ENCODE peak calls at places on chromosome 12, in five cellular contexts. D is Panc1, O is PC-9, K is OCI-LY7, X is heart right ventricle. L is an unnamed sample.

GRCh38 chr12:52526511-52526951 is 6.3 kb upstream of the KRT5 start:
- DNase-seq in O (no peak), D (no peak), K (no peak), X (no peak), L (no peak)

GRCh38 chr12:130981947-130982346 is 28.2 kb downstream of the ADGRD1 start:
- DNase-seq in X (no peak), O (no peak), D (no peak), K (no peak), L (no peak)

GRCh38 chr12:57984629-57985151 is 43.3 kb downstream of the ATP23 start:
- DNase-seq in X (no peak), K (no peak), O (no peak), D (no peak), L (no peak)

GRCh38 chr12:119868992-119869391 is 8.1 kb downstream of the CIT start:
- DNase-seq in X (no peak), D (no peak), K (no peak), O (no peak), L (no peak)

GRCh38 chr12:12327802-12328201 is 22.2 kb downstream of the MANSC1 start:
- DNase-seq in O (no peak), K (peak; percentile 83), X (peak; percentile 34), D (no peak), L (no peak)

GRCh38 chr12:42094277-42094676 is 50.4 kb downstream of the GXYLT1 start:
- DNase-seq in X (no peak), O (peak; percentile 27), D (no peak), K (no peak), L (no peak)

GRCh38 chr12:18153826-18154225 is 63.8 kb upstream of the RERGL start:
- DNase-seq in X (no peak), K (no peak), O (no peak), D (no peak), L (no peak)

GRCh38 chr12:74235342-74235741 is 302.3 kb upstream of the ATXN7L3B start:
- DNase-seq in K (no peak), D (no peak), O (no peak), X (no peak), L (no peak)

GRCh38 chr12:62537544-62537943 is 70.9 kb downstream of the MON2 start:
- DNase-seq in D (no peak), X (peak; percentile 29), K (no peak), O (no peak), L (no peak)

GRCh38 chr12:116616536-116617248 is 57.5 kb downstream of the MAP1LC3B2 start:
- DNase-seq in D (no peak), O (no peak), X (no peak), K (no peak), L (no peak)

GRCh38 chr12:63276537-63277365 is 125.8 kb upstream of the AVPR1A start:
- DNase-seq in O (peak; percentile 25), X (no peak), D (no peak), K (peak; percentile 21), L (no peak)

GRCh38 chr12:112331891-112332290 is 50.3 kb downstream of the HECTD4 start:
- DNase-seq in O (no peak), K (no peak), X (no peak), D (no peak), L (no peak)

GRCh38 chr12:42809226-42809625 is 219.7 kb upstream of the PRICKLE1 start:
- DNase-seq in K (no peak), X (no peak), O (no peak), D (no peak), L (no peak)

GRCh38 chr12:89358805-89359204 is 6.5 kb upstream of the DUSP6 start:
- DNase-seq in D (no peak), X (no peak), K (no peak), O (no peak), L (no peak)

GRCh38 chr12:88493651-88494050 is 86.6 kb downstream of the KITLG start:
- DNase-seq in O (no peak), X (no peak), D (no peak), K (no peak), L (peak; percentile 37)

GRCh38 chr12:66241061-66242043 is 52.3 kb downstream of the IRAK3 start:
- DNase-seq in D (no peak), K (no peak), X (no peak), O (no peak), L (no peak)

GRCh38 chr12:118052324-118053070 is 8.5 kb downstream of the WSB2 start:
- DNase-seq in O (peak; percentile 88), K (no peak), D (peak; percentile 96), X (peak; percentile 83), L (peak; percentile 79)

GRCh38 chr12:43292699-43293098 is 259.3 kb downstream of the ADAMTS20 start:
- DNase-seq in O (no peak), X (no peak), D (no peak), K (no peak), L (no peak)

GRCh38 chr12:39103552-39104165 is 198.3 kb upstream of the CPNE8 start:
- DNase-seq in X (peak; percentile 33), D (peak; percentile 61), K (peak; percentile 62), O (peak; percentile 18), L (peak; percentile 43)

GRCh38 chr12:106415134-106415533 is 57.6 kb downstream of the POLR3B start:
- DNase-seq in D (no peak), X (no peak), K (no peak), O (no peak), L (no peak)

GRCh38 chr12:17134315-17134714 is 528.4 kb upstream of the LMO3 start:
- DNase-seq in O (no peak), D (no peak), K (no peak), X (no peak), L (no peak)

GRCh38 chr12:107349008-107349747 is 255.8 kb upstream of the CRY1 start:
- DNase-seq in X (no peak), D (peak; percentile 27), O (peak; percentile 87), K (no peak), L (peak; percentile 92)

GRCh38 chr12:74530676-74531075 is 7.0 kb upstream of the ATXN7L3B start:
- DNase-seq in O (no peak), D (no peak), X (no peak), K (no peak), L (no peak)

GRCh38 chr12:19129486-19130223 is at the start of gene PLEKHA5:
- DNase-seq in O (peak; percentile 83), X (peak; percentile 68), D (no peak), K (no peak), L (no peak)

GRCh38 chr12:110349521-110350151 is 53.9 kb downstream of the ANAPC7 start:
- DNase-seq in D (no peak), O (no peak), X (no peak), K (no peak), L (no peak)

GRCh38 chr12:110743571-110744093 is 941 bp upstream of the PPP1CC start:
- DNase-seq in X (peak; percentile 22), K (no peak), D (no peak), O (no peak), L (no peak)

GRCh38 chr12:57934804-57935203 is 6.6 kb upstream of the ATP23 start:
- DNase-seq in X (no peak), D (no peak), O (no peak), K (peak; percentile 23), L (no peak)

GRCh38 chr12:131105736-131106356 is 152.1 kb downstream of the ADGRD1 start:
- DNase-seq in D (no peak), X (no peak), O (no peak), K (no peak), L (no peak)

GRCh38 chr12:66428261-66428660 is 126.0 kb downstream of the HELB start:
- DNase-seq in D (no peak), O (no peak), K (no peak), X (no peak), L (no peak)

GRCh38 chr12:95838125-95838524 is 20.6 kb upstream of the SNRPF start:
- DNase-seq in D (no peak), K (no peak), X (no peak), O (peak; percentile 24), L (no peak)

DNA sequence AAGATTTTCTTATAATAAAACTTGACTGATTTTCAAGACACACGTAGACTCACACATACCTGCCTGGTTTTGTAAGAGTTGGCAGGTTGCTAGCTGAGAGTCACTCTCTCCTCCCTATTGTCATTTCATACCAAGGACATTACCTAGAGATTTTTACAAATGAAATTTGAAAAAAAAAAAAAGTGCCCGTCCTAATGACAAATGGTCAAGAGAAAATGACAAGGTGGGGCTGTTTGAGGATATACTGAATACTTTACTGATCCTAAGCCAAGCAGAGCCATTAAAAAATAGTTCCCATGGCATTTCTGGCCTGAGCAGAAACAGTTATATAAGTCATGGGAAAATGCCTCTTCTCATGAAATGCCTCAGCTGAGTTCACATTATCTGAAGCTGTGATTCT is 150.2 kb downstream of the DYRK2 start:
- DNase-seq in D (no peak), K (no peak), O (no peak), X (no peak), L (no peak)
- H3K27ac ChIP-seq in D (no peak overlapping the region), K (no peak overlapping the region), O (no peak overlapping the region), X (peak overlapping the region; percentile 66), L (no peak overlapping the region)

GRCh38 chr12:2094597-2094996 is 41.8 kb downstream of the CACNA1C start:
- DNase-seq in O (no peak), K (peak; percentile 4), X (no peak), D (no peak), L (no peak)
- H3K27ac ChIP-seq in O (no peak overlapping the region), K (no peak overlapping the region), X (peak overlapping the region; percentile 84), D (no peak overlapping the region), L (no peak overlapping the region)

DNA sequence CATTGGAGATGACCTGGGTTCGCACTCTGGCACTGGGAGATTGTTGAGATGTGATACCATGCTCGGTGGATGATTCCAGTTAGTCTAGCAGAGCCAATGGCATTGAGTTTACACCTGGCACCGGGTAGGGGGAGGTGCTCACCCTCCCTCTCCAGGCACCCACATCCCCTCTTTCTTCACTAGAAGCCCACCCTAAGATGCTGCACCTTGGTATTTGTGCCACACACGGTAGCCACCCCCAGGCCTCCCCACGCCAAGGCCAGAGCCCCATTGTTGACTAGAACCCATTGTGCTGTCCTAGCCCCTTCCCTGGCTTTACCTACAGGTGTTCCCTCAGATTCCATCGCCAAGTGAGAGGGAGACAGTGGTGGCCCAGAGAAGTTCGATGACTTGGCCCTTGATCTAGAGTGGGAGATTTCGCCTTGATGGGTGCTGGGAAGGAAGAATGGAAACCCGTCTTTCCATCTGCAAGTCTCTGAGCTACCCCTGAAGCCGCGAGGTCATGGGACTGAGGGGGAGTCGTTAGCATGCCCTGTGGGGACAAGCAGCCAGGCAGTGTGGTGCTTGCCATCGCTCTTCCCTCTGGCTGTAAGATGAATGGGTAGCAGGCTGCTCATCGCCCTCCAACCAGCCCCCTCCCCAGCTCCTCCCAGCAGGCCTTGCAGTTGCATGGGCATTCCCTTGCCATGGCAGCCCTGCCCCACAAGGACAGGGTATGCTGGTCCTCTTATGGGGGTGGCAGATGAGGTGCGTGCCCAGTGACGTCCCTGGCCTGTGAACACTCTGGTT is 8.7 kb downstream of the CCND2 start:
- DNase-seq in O (no peak), D (no peak), X (no peak), K (no peak), L (no peak)
- H3K27ac ChIP-seq in O (no peak overlapping the region), D (no peak overlapping the region), X (no peak overlapping the region), K (no peak overlapping the region), L (no peak overlapping the region)

GRCh38 chr12:92593734-92594402 is 108.9 kb upstream of the PLEKHG7 start:
- DNase-seq in K (peak; percentile 84), D (peak; percentile 61), O (no peak), X (peak; percentile 14), L (peak; percentile 100)

GRCh38 chr12:92597997-92598396 is 104.8 kb upstream of the PLEKHG7 start:
- DNase-seq in O (no peak), D (no peak), K (no peak), X (no peak), L (peak; percentile 91)

GRCh38 chr12:92597118-92597517 is 105.7 kb upstream of the PLEKHG7 start:
- DNase-seq in K (no peak), O (no peak), X (no peak), D (no peak), L (no peak)

GRCh38 chr12:92595663-92596062 is 107.1 kb upstream of the PLEKHG7 start:
- DNase-seq in D (no peak), O (no peak), X (no peak), K (no peak), L (peak; percentile 82)

GRCh38 chr12:92596388-92596787 is 106.4 kb upstream of the PLEKHG7 start:
- DNase-seq in D (no peak), O (no peak), K (no peak), X (no peak), L (no peak)
- H3K27ac ChIP-seq in D (no peak overlapping the region), O (no peak overlapping the region), K (no peak overlapping the region), X (no peak overlapping the region), L (peak overlapping the region; percentile 99)